ENCODE peak calls at places on chromosome 1, in four cellular contexts. One of them, this sample, is unnamed.

GRCh38 chr1:193542668-193543067 is 356.3 kb upstream of the B3GALT2 start:
- DNase-seq in PC-9: no peak
- DNase-seq in Calu3: no peak
- DNase-seq in NCI-H1092: no peak
- DNase-seq in this sample: no peak

GRCh38 chr1:43952731-43953350 is 6.1 kb downstream of the IPO13 start:
- DNase-seq in PC-9: no peak
- DNase-seq in Calu3: no peak
- DNase-seq in NCI-H1092: peak; percentile 66
- DNase-seq in this sample: no peak

GRCh38 chr1:209802117-209802779 is 3.7 kb downstream of the IRF6 start:
- DNase-seq in Calu3: no peak
- DNase-seq in PC-9: no peak
- DNase-seq in NCI-H1092: no peak
- DNase-seq in this sample: no peak

GRCh38 chr1:150810958-150811676 is 3.1 kb upstream of the CTSK start:
- DNase-seq in PC-9: no peak
- DNase-seq in NCI-H1092: no peak
- DNase-seq in Calu3: no peak
- DNase-seq in this sample: no peak

GRCh38 chr1:26297057-26297790 is 9.2 kb downstream of the UBXN11 start:
- DNase-seq in PC-9: no peak
- DNase-seq in Calu3: no peak
- DNase-seq in NCI-H1092: no peak
- DNase-seq in this sample: peak; percentile 13

GRCh38 chr1:1401457-1402010 is 2.4 kb upstream of the CCNL2 start:
- DNase-seq in PC-9: no peak
- DNase-seq in Calu3: no peak
- DNase-seq in NCI-H1092: no peak
- DNase-seq in this sample: no peak

GRCh38 chr1:152458384-152459185 is 44.5 kb upstream of the CRNN start:
- DNase-seq in PC-9: peak; percentile 70
- DNase-seq in Calu3: peak; percentile 87
- DNase-seq in NCI-H1092: peak; percentile 7
- DNase-seq in this sample: peak; percentile 76

GRCh38 chr1:212242288-212242984 is 42.8 kb upstream of the PPP2R5A start:
- DNase-seq in NCI-H1092: no peak
- DNase-seq in PC-9: no peak
- DNase-seq in Calu3: no peak
- DNase-seq in this sample: no peak

GRCh38 chr1:29709711-29710169 is 473.4 kb downstream of the PTPRU start:
- DNase-seq in PC-9: peak; percentile 21
- DNase-seq in NCI-H1092: peak; percentile 18
- DNase-seq in Calu3: peak; percentile 24
- DNase-seq in this sample: no peak

GRCh38 chr1:10253149-10253548 is 42.8 kb downstream of the KIF1B start:
- DNase-seq in PC-9: no peak
- DNase-seq in Calu3: no peak
- DNase-seq in NCI-H1092: no peak
- DNase-seq in this sample: no peak

GRCh38 chr1:172144445-172145060 is 275.9 kb upstream of the C1orf105 start:
- DNase-seq in PC-9: no peak
- DNase-seq in NCI-H1092: no peak
- DNase-seq in Calu3: no peak
- DNase-seq in this sample: peak; percentile 90

GRCh38 chr1:69911301-69911801 is 294.0 kb downstream of the LRRC40 start:
- DNase-seq in PC-9: no peak
- DNase-seq in NCI-H1092: no peak
- DNase-seq in Calu3: no peak
- DNase-seq in this sample: no peak

GRCh38 chr1:85278853-85279314 is 2.5 kb upstream of the BCL10 start:
- DNase-seq in PC-9: peak; percentile 38
- DNase-seq in NCI-H1092: no peak
- DNase-seq in Calu3: peak; percentile 53
- DNase-seq in this sample: no peak

GRCh38 chr1:85576642-85577420 is 3.7 kb upstream of the CCN1 start:
- DNase-seq in PC-9: peak; percentile 83
- DNase-seq in NCI-H1092: no peak
- DNase-seq in Calu3: peak; percentile 93
- DNase-seq in this sample: peak; percentile 96

GRCh38 chr1:80164150-80164549 is 1157.6 kb upstream of the ADGRL4 start:
- DNase-seq in NCI-H1092: no peak
- DNase-seq in Calu3: no peak
- DNase-seq in PC-9: no peak
- DNase-seq in this sample: no peak

GRCh38 chr1:35377553-35377952 is 109.0 kb downstream of the ZMYM4 start:
- DNase-seq in PC-9: no peak
- DNase-seq in NCI-H1092: no peak
- DNase-seq in Calu3: no peak
- DNase-seq in this sample: no peak

GRCh38 chr1:203488539-203488938 is 5.4 kb upstream of the OPTC start:
- DNase-seq in Calu3: no peak
- DNase-seq in NCI-H1092: no peak
- DNase-seq in PC-9: no peak
- DNase-seq in this sample: no peak

This sample was measured in right cardiac atrium.